ENCODE peak calls at places on chromosomes 6 and 20, in ten cellular contexts. Z is activated CD8-positive, alpha-beta memory T cell treated with anti-CD3 and anti-CD28 coated beads, Interleukin-2, amount 10 ng/mL, durations not matched to agents 7 days and 5 days; X is H4; W is stimulated activated CD8-positive, alpha-beta memory T cell treated with anti-CD3 and anti-CD28 coated beads, Interleukin-2, amount 100 ng/mL, for 1 hour; R is iris pigment epithelial cell; H is T-helper 17 cell; K is CD8-positive, alpha-beta T cell; A is activated naive CD8-positive, alpha-beta T cell treated with anti-CD3 and anti-CD28 coated beads, Interleukin-2, amount 50 U/mL, for 16 hours; G is NCI-H1092 treated with DMSO at 0.1 percent for 48 hours; D is cardiac fibroblast. T is an unnamed sample.

GRCh38 chr20:19257865-19258264 is 45.4 kb downstream of the SLC24A3 start:
- DNase-seq in H (no peak), Z (no peak), W (no peak), G (no peak), X (no peak), D (no peak), K (no peak), A (no peak), R (no peak), T (no peak)

GRCh38 chr20:25324412-25324811 is 66.2 kb downstream of the ABHD12 start:
- DNase-seq in R (no peak), G (no peak), X (no peak), H (no peak), W (no peak), Z (no peak), D (no peak), A (no peak), K (no peak), T (no peak)

GRCh38 chr6:72913797-72914196 is 291.9 kb downstream of the KCNQ5 start:
- DNase-seq in R (no peak), G (no peak), A (no peak), D (no peak), W (no peak), K (no peak), X (no peak), H (no peak), Z (no peak), T (no peak)

GRCh38 chr6:48199502-48199901 is 88.5 kb upstream of the PTCHD4 start:
- DNase-seq in W (no peak), H (no peak), A (no peak), D (no peak), R (no peak), X (peak), G (no peak), Z (no peak), K (no peak), T (no peak)

GRCh38 chr6:829646-830045 is 136.7 kb upstream of the EXOC2 start:
- DNase-seq in W (no peak), A (no peak), G (no peak), X (peak), H (no peak), R (no peak), Z (no peak), K (no peak), D (no peak), T (no peak)

GRCh38 chr6:16681260-16681873 is 79.9 kb downstream of the ATXN1 start:
- DNase-seq in H (no peak), A (no peak), W (no peak), Z (no peak), D (peak), K (no peak), X (peak), R (peak), G (no peak), T (peak)

GRCh38 chr6:54194067-54194466 is 82.8 kb downstream of the MLIP start:
- DNase-seq in H (no peak), D (peak), W (no peak), A (no peak), G (no peak), R (peak), Z (no peak), X (peak), K (no peak), T (no peak)

GRCh38 chr6:134138226-134138975 is 86.0 kb upstream of the SLC2A12 start:
- DNase-seq in X (no peak), H (no peak), A (no peak), K (no peak), Z (no peak), R (peak), D (peak), W (no peak), G (no peak), T (no peak)

GRCh38 chr6:37582309-37582708 is 82.6 kb upstream of the CCDC167 start:
- DNase-seq in R (peak), X (peak), K (no peak), W (no peak), A (no peak), D (no peak), G (no peak), Z (no peak), H (no peak), T (no peak)

GRCh38 chr20:41309817-41310216 is 7.7 kb downstream of the ZHX3 start:
- DNase-seq in W (no peak), Z (no peak), D (peak), K (no peak), G (no peak), X (no peak), R (peak), A (no peak), H (no peak), T (no peak)

GRCh38 chr6:118935331-118935668 is 341 bp upstream of the MCM9 start:
- DNase-seq in Z (no peak), K (no peak), R (no peak), H (no peak), G (no peak), D (no peak), A (no peak), W (no peak), X (no peak), T (no peak)

GRCh38 chr6:4610256-4610655 is 165.9 kb upstream of the CDYL start:
- DNase-seq in X (peak), H (no peak), G (no peak), R (peak), W (no peak), Z (no peak), D (peak), A (no peak), K (no peak), T (no peak)

GRCh38 chr20:62911701-62912280 is 14.5 kb downstream of the DIDO1 start:
- DNase-seq in R (no peak), G (no peak), X (no peak), K (no peak), W (no peak), A (no peak), Z (no peak), H (no peak), D (no peak), T (no peak)

GRCh38 chr6:98716341-98716740 is 118.0 kb upstream of the POU3F2 start:
- DNase-seq in R (no peak), H (no peak), K (no peak), A (no peak), Z (no peak), D (no peak), X (no peak), W (no peak), G (peak), T (peak)

GRCh38 chr20:20360464-20360863 is 7.4 kb upstream of the INSM1 start:
- DNase-seq in X (peak), K (no peak), D (peak), A (no peak), W (no peak), G (peak), Z (no peak), R (peak), H (no peak), T (peak)

GRCh38 chr20:57386762-57387161 is 4.4 kb upstream of the RBM38 start:
- DNase-seq in H (peak), X (no peak), Z (no peak), K (no peak), D (no peak), R (no peak), W (no peak), A (no peak), G (no peak), T (no peak)

GRCh38 chr20:3935956-3936340 is 46.8 kb downstream of the PANK2 start:
- DNase-seq in D (no peak), Z (no peak), X (no peak), A (no peak), G (no peak), H (no peak), W (no peak), K (no peak), R (no peak), T (no peak)

GRCh38 chr6:125155344-125155743 is 1.8 kb downstream of the TPD52L1 start:
- DNase-seq in R (no peak), A (no peak), G (no peak), Z (no peak), H (no peak), D (no peak), X (no peak), K (no peak), W (no peak), T (no peak)

GRCh38 chr20:12012241-12013222 is 94.8 kb downstream of the BTBD3 start:
- DNase-seq in Z (no peak), R (peak), A (no peak), G (peak), X (peak), K (no peak), H (no peak), W (no peak), D (peak), T (peak)

GRCh38 chr6:46103437-46103836 is 26.4 kb upstream of the ENPP4 start:
- DNase-seq in R (no peak), D (peak), H (no peak), X (peak), W (no peak), K (no peak), A (no peak), G (no peak), Z (no peak), T (no peak)

GRCh38 chr6:75217203-75217602 is 11.3 kb upstream of the COL12A1 start:
- DNase-seq in R (peak), W (no peak), D (peak), G (no peak), K (no peak), X (peak), Z (no peak), A (no peak), H (no peak), T (no peak)

GRCh38 chr6:168208854-168209253 is 110.7 kb downstream of the DACT2 start:
- DNase-seq in G (no peak), D (no peak), W (no peak), Z (no peak), X (no peak), H (no peak), R (no peak), K (no peak), A (no peak), T (no peak)

GRCh38 chr6:6686748-6687601 is 98.5 kb downstream of the LY86 start:
- DNase-seq in A (no peak), G (peak), W (no peak), Z (peak), D (peak), R (peak), K (no peak), H (no peak), X (peak), T (peak)

GRCh38 chr20:49893242-49894072 is 21.9 kb downstream of the SPATA2 start:
- DNase-seq in Z (peak), X (no peak), W (no peak), R (no peak), H (no peak), G (no peak), D (no peak), K (no peak), A (no peak), T (no peak)

GRCh38 chr6:166567107-166567506 is 19.4 kb downstream of the RAMACL start:
- DNase-seq in A (no peak), X (peak), H (no peak), D (peak), G (no peak), W (no peak), K (no peak), Z (no peak), R (peak), T (no peak)

GRCh38 chr6:27810768-27811298 is 101.4 kb downstream of the OR2B2 start:
- DNase-seq in D (no peak), X (no peak), K (peak), H (no peak), G (no peak), Z (no peak), R (no peak), A (no peak), W (no peak), T (no peak)

T was measured in HEK293T.